ENCODE peak calls at places on chromosomes 12 and 14, in nine cellular contexts. One of them, this sample, is unnamed.

GRCh38 chr12:54736549-54736948 is 88.4 kb upstream of the DCD start:
- DNase-seq in HCT116: no peak
- DNase-seq in GM23338: no peak
- DNase-seq in GM12878: no peak
- DNase-seq in SK-N-SH: no peak
- DNase-seq in A549: no peak
- DNase-seq in HepG2: no peak
- DNase-seq in Panc1: no peak
- DNase-seq in K562: no peak
- DNase-seq in this sample: no peak

GRCh38 chr12:113103756-113104450 is 31.7 kb downstream of the RASAL1 start:
- DNase-seq in HCT116: no peak
- DNase-seq in GM23338: peak
- DNase-seq in A549: no peak
- DNase-seq in Panc1: no peak
- DNase-seq in GM12878: no peak
- DNase-seq in HepG2: peak
- DNase-seq in K562: peak
- DNase-seq in SK-N-SH: peak
- DNase-seq in this sample: no peak

GRCh38 chr14:99752486-99753121 is 40.6 kb upstream of the EML1 start:
- DNase-seq in HepG2: no peak
- DNase-seq in K562: no peak
- DNase-seq in HCT116: no peak
- DNase-seq in Panc1: no peak
- DNase-seq in SK-N-SH: no peak
- DNase-seq in A549: no peak
- DNase-seq in GM12878: no peak
- DNase-seq in GM23338: no peak
- DNase-seq in this sample: no peak

GRCh38 chr12:52873832-52874572 is 25.2 kb upstream of the KRT78 start:
- DNase-seq in Panc1: no peak
- DNase-seq in SK-N-SH: peak
- DNase-seq in HCT116: peak
- DNase-seq in GM23338: peak
- DNase-seq in HepG2: peak
- DNase-seq in K562: peak
- DNase-seq in A549: peak
- DNase-seq in GM12878: no peak
- DNase-seq in this sample: peak

GRCh38 chr14:67270354-67270753 is 29.1 kb downstream of the PALS1 start:
- DNase-seq in GM12878: no peak
- DNase-seq in SK-N-SH: no peak
- DNase-seq in HepG2: no peak
- DNase-seq in K562: no peak
- DNase-seq in Panc1: no peak
- DNase-seq in GM23338: no peak
- DNase-seq in A549: no peak
- DNase-seq in HCT116: no peak
- DNase-seq in this sample: no peak

GRCh38 chr12:6904280-6905276 is at the start of gene LRRC23:
- DNase-seq in Panc1: peak
- DNase-seq in HepG2: peak
- DNase-seq in K562: peak
- DNase-seq in A549: peak
- DNase-seq in GM23338: peak
- DNase-seq in HCT116: peak
- DNase-seq in GM12878: peak
- DNase-seq in SK-N-SH: peak
- DNase-seq in this sample: peak

GRCh38 chr12:19915392-19916192 is 452.7 kb upstream of the PDE3A start:
- DNase-seq in HepG2: no peak
- DNase-seq in HCT116: peak
- DNase-seq in GM12878: no peak
- DNase-seq in A549: no peak
- DNase-seq in SK-N-SH: peak
- DNase-seq in GM23338: peak
- DNase-seq in Panc1: no peak
- DNase-seq in K562: no peak
- DNase-seq in this sample: no peak

GRCh38 chr14:77761205-77761931 is 412 bp upstream of the SNW1 start:
- DNase-seq in Panc1: peak
- DNase-seq in GM12878: peak
- DNase-seq in A549: peak
- DNase-seq in HCT116: no peak
- DNase-seq in GM23338: peak
- DNase-seq in SK-N-SH: peak
- DNase-seq in HepG2: peak
- DNase-seq in K562: peak
- DNase-seq in this sample: peak

GRCh38 chr14:79467837-79468236 is 743.5 kb downstream of the DIO2 start:
- DNase-seq in GM12878: no peak
- DNase-seq in GM23338: no peak
- DNase-seq in K562: no peak
- DNase-seq in A549: no peak
- DNase-seq in HepG2: no peak
- DNase-seq in Panc1: no peak
- DNase-seq in HCT116: no peak
- DNase-seq in SK-N-SH: no peak
- DNase-seq in this sample: no peak

GRCh38 chr14:30573203-30573814 is 14.4 kb downstream of the G2E3 start:
- DNase-seq in HepG2: no peak
- DNase-seq in K562: no peak
- DNase-seq in GM12878: no peak
- DNase-seq in SK-N-SH: no peak
- DNase-seq in A549: no peak
- DNase-seq in GM23338: no peak
- DNase-seq in HCT116: no peak
- DNase-seq in Panc1: no peak
- DNase-seq in this sample: no peak

GRCh38 chr12:95470300-95470699 is 3.7 kb upstream of the METAP2 start:
- DNase-seq in Panc1: no peak
- DNase-seq in SK-N-SH: no peak
- DNase-seq in GM23338: no peak
- DNase-seq in A549: no peak
- DNase-seq in K562: no peak
- DNase-seq in HCT116: peak
- DNase-seq in GM12878: no peak
- DNase-seq in HepG2: no peak
- DNase-seq in this sample: no peak

GRCh38 chr12:104121001-104121400 is 17.0 kb downstream of the NFYB start:
- DNase-seq in Panc1: no peak
- DNase-seq in SK-N-SH: no peak
- DNase-seq in GM23338: no peak
- DNase-seq in K562: no peak
- DNase-seq in A549: peak
- DNase-seq in GM12878: no peak
- DNase-seq in HCT116: no peak
- DNase-seq in HepG2: no peak
- DNase-seq in this sample: no peak

GRCh38 chr14:55071870-55072640 is 20.6 kb downstream of the MAPK1IP1L start:
- DNase-seq in HepG2: no peak
- DNase-seq in HCT116: no peak
- DNase-seq in GM12878: peak
- DNase-seq in A549: no peak
- DNase-seq in K562: no peak
- DNase-seq in Panc1: no peak
- DNase-seq in GM23338: no peak
- DNase-seq in SK-N-SH: no peak
- DNase-seq in this sample: no peak

GRCh38 chr12:5827591-5827990 is 117.5 kb downstream of the ANO2 start:
- DNase-seq in HepG2: no peak
- DNase-seq in K562: no peak
- DNase-seq in GM23338: peak
- DNase-seq in SK-N-SH: no peak
- DNase-seq in A549: no peak
- DNase-seq in GM12878: no peak
- DNase-seq in Panc1: no peak
- DNase-seq in HCT116: no peak
- DNase-seq in this sample: no peak

GRCh38 chr12:5830121-5830520 is 114.9 kb downstream of the ANO2 start:
- DNase-seq in HCT116: no peak
- DNase-seq in A549: no peak
- DNase-seq in Panc1: no peak
- DNase-seq in SK-N-SH: no peak
- DNase-seq in K562: no peak
- DNase-seq in GM12878: no peak
- DNase-seq in GM23338: peak
- DNase-seq in HepG2: no peak
- DNase-seq in this sample: peak
- TF ChIP-seq REST in HCT116: no peak
- TF ChIP-seq REST in A549: no peak
- TF ChIP-seq REST in Panc1: no peak
- TF ChIP-seq REST in SK-N-SH: no peak
- TF ChIP-seq REST in K562: no peak
- TF ChIP-seq REST in GM12878: no peak
- TF ChIP-seq REST in GM23338: no peak
- TF ChIP-seq REST in HepG2: no peak
- TF ChIP-seq REST in this sample: no peak

DNA sequence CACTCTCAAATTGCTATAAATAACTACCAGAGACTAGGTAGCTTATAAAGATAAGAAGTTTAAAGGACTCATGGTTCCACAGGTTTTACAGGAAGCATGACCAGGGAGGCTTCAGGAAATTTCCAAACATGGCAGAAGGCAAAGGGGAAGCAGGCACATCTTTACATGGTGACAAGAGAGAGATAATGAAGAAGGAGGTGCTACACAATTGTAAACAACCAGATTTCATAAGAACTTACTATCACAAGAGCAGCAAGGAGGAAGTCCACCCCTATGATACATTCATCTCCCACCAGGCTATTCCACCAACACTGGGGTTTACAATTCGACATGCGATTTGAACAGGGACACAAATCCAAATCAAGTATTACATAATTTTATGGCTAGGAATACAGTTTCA is 257.7 kb downstream of the BTG1 start:
- DNase-seq in Panc1: no peak
- DNase-seq in HCT116: no peak
- DNase-seq in A549: no peak
- DNase-seq in HepG2: no peak
- DNase-seq in GM23338: no peak
- DNase-seq in SK-N-SH: no peak
- DNase-seq in GM12878: no peak
- DNase-seq in K562: no peak
- DNase-seq in this sample: peak
- TF ChIP-seq REST in Panc1: no peak
- TF ChIP-seq REST in HCT116: no peak
- TF ChIP-seq REST in A549: no peak
- TF ChIP-seq REST in HepG2: no peak
- TF ChIP-seq REST in GM23338: no peak
- TF ChIP-seq REST in SK-N-SH: no peak
- TF ChIP-seq REST in GM12878: no peak
- TF ChIP-seq REST in K562: no peak
- TF ChIP-seq REST in this sample: no peak

GRCh38 chr14:87975636-87976035 is 17.3 kb downstream of the GALC start:
- DNase-seq in GM12878: no peak
- DNase-seq in Panc1: no peak
- DNase-seq in SK-N-SH: no peak
- DNase-seq in K562: no peak
- DNase-seq in GM23338: no peak
- DNase-seq in HCT116: no peak
- DNase-seq in A549: no peak
- DNase-seq in HepG2: no peak
- DNase-seq in this sample: no peak
- TF ChIP-seq REST in GM12878: no peak
- TF ChIP-seq REST in Panc1: no peak
- TF ChIP-seq REST in SK-N-SH: no peak
- TF ChIP-seq REST in K562: no peak
- TF ChIP-seq REST in GM23338: no peak
- TF ChIP-seq REST in HCT116: no peak
- TF ChIP-seq REST in A549: no peak
- TF ChIP-seq REST in HepG2: no peak
- TF ChIP-seq REST in this sample: no peak

GRCh38 chr12:62730649-62731377 is 204.1 kb downstream of the PPM1H start:
- DNase-seq in A549: peak
- DNase-seq in Panc1: no peak
- DNase-seq in GM12878: no peak
- DNase-seq in HCT116: no peak
- DNase-seq in SK-N-SH: no peak
- DNase-seq in K562: no peak
- DNase-seq in HepG2: no peak
- DNase-seq in GM23338: no peak
- DNase-seq in this sample: no peak
- TF ChIP-seq REST in A549: no peak
- TF ChIP-seq REST in Panc1: no peak
- TF ChIP-seq REST in GM12878: no peak
- TF ChIP-seq REST in HCT116: no peak
- TF ChIP-seq REST in SK-N-SH: no peak
- TF ChIP-seq REST in K562: no peak
- TF ChIP-seq REST in HepG2: no peak
- TF ChIP-seq REST in GM23338: no peak
- TF ChIP-seq REST in this sample: no peak

GRCh38 chr12:48351022-48351708 is 446 bp upstream of the ZNF641 start:
- DNase-seq in SK-N-SH: no peak
- DNase-seq in GM23338: peak
- DNase-seq in Panc1: peak
- DNase-seq in HCT116: peak
- DNase-seq in A549: peak
- DNase-seq in K562: no peak
- DNase-seq in GM12878: no peak
- DNase-seq in HepG2: peak
- DNase-seq in this sample: peak
- TF ChIP-seq REST in SK-N-SH: no peak
- TF ChIP-seq REST in GM23338: no peak
- TF ChIP-seq REST in Panc1: no peak
- TF ChIP-seq REST in HCT116: no peak
- TF ChIP-seq REST in A549: no peak
- TF ChIP-seq REST in K562: no peak
- TF ChIP-seq REST in GM12878: no peak
- TF ChIP-seq REST in HepG2: no peak
- TF ChIP-seq REST in this sample: no peak

DNA sequence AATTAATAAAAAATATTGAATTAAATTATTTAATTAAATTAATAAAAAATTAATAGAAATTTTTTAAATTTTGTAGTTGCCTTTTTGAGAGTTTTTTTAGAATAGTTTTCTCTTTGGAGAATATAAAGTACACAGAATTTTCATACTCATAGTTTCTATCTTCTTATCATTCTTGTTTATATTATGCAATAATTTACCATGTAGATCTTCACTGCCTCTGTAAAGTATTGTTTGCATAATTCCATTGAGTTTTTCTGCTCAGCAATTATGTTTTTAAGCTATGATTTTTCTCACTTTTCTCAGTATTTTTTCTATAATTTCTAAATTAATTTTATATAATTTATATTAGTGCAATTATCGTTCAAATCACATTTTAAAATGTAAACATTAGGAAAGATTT is 50.6 kb upstream of the OXA1L start:
- DNase-seq in A549: no peak
- DNase-seq in HepG2: no peak
- DNase-seq in GM23338: no peak
- DNase-seq in GM12878: no peak
- DNase-seq in Panc1: no peak
- DNase-seq in K562: no peak
- DNase-seq in SK-N-SH: no peak
- DNase-seq in HCT116: no peak
- DNase-seq in this sample: no peak
- TF ChIP-seq REST in A549: no peak
- TF ChIP-seq REST in HepG2: no peak
- TF ChIP-seq REST in GM23338: no peak
- TF ChIP-seq REST in GM12878: no peak
- TF ChIP-seq REST in Panc1: no peak
- TF ChIP-seq REST in K562: no peak
- TF ChIP-seq REST in SK-N-SH: no peak
- TF ChIP-seq REST in HCT116: no peak
- TF ChIP-seq REST in this sample: no peak

GRCh38 chr12:59570134-59570533 is 25.7 kb upstream of the SLC16A7 start:
- DNase-seq in A549: no peak
- DNase-seq in HepG2: no peak
- DNase-seq in HCT116: no peak
- DNase-seq in SK-N-SH: no peak
- DNase-seq in GM12878: no peak
- DNase-seq in K562: no peak
- DNase-seq in Panc1: no peak
- DNase-seq in GM23338: no peak
- DNase-seq in this sample: no peak
- TF ChIP-seq REST in A549: no peak
- TF ChIP-seq REST in HepG2: no peak
- TF ChIP-seq REST in HCT116: no peak
- TF ChIP-seq REST in SK-N-SH: no peak
- TF ChIP-seq REST in GM12878: no peak
- TF ChIP-seq REST in K562: no peak
- TF ChIP-seq REST in Panc1: no peak
- TF ChIP-seq REST in GM23338: no peak
- TF ChIP-seq REST in this sample: no peak